ENCODE peak calls at places on chromosomes 6 and 20, in nine cellular contexts. One of them, this sample, is unnamed.
A peak's percentile ranks its signal among the peaks of the same experiment; 100 is the strongest.

GRCh38 chr6:11039040-11039439 is 5.1 kb downstream of the ELOVL2 start:
- DNase-seq in transverse colon: no peak
- DNase-seq in fibroblast of lung: no peak
- DNase-seq in chondrocyte: no peak
- DNase-seq in Calu3: no peak
- DNase-seq in CD8-positive, alpha-beta T cell: no peak
- DNase-seq in PC-9: no peak
- DNase-seq in endothelial cell: no peak
- DNase-seq in uterus: no peak
- DNase-seq in this sample: no peak

GRCh38 chr6:28393912-28394662 is 5.5 kb downstream of the ZSCAN12 start:
- DNase-seq in transverse colon: no peak
- DNase-seq in fibroblast of lung: no peak
- DNase-seq in PC-9: no peak
- DNase-seq in endothelial cell: peak; percentile 9
- DNase-seq in Calu3: no peak
- DNase-seq in CD8-positive, alpha-beta T cell: no peak
- DNase-seq in uterus: no peak
- DNase-seq in chondrocyte: no peak
- DNase-seq in this sample: no peak

GRCh38 chr20:709864-710761 is 34.5 kb upstream of the SCRT2 start:
- DNase-seq in chondrocyte: no peak
- DNase-seq in fibroblast of lung: no peak
- DNase-seq in Calu3: no peak
- DNase-seq in uterus: no peak
- DNase-seq in transverse colon: no peak
- DNase-seq in PC-9: no peak
- DNase-seq in endothelial cell: no peak
- DNase-seq in CD8-positive, alpha-beta T cell: no peak
- DNase-seq in this sample: peak; percentile 18

GRCh38 chr20:49172413-49172812 is 15.7 kb downstream of the STAU1 start:
- DNase-seq in uterus: no peak
- DNase-seq in chondrocyte: no peak
- DNase-seq in CD8-positive, alpha-beta T cell: no peak
- DNase-seq in endothelial cell: no peak
- DNase-seq in Calu3: no peak
- DNase-seq in fibroblast of lung: no peak
- DNase-seq in PC-9: no peak
- DNase-seq in transverse colon: no peak
- DNase-seq in this sample: no peak

GRCh38 chr20:992801-993535 is 9.1 kb downstream of the RSPO4 start:
- DNase-seq in Calu3: no peak
- DNase-seq in endothelial cell: no peak
- DNase-seq in uterus: no peak
- DNase-seq in fibroblast of lung: no peak
- DNase-seq in chondrocyte: peak; percentile 80
- DNase-seq in PC-9: no peak
- DNase-seq in transverse colon: no peak
- DNase-seq in CD8-positive, alpha-beta T cell: no peak
- DNase-seq in this sample: no peak

GRCh38 chr6:30682181-30683117 is 4.0 kb downstream of the PPP1R18 start:
- DNase-seq in PC-9: peak; percentile 79
- DNase-seq in fibroblast of lung: peak; percentile 86
- DNase-seq in uterus: peak; percentile 79
- DNase-seq in CD8-positive, alpha-beta T cell: peak; percentile 83
- DNase-seq in endothelial cell: peak; percentile 90
- DNase-seq in transverse colon: peak; percentile 89
- DNase-seq in chondrocyte: no peak
- DNase-seq in Calu3: peak; percentile 71
- DNase-seq in this sample: no peak

GRCh38 chr6:13733178-13733851 is 21.7 kb upstream of the RANBP9 start:
- DNase-seq in CD8-positive, alpha-beta T cell: no peak
- DNase-seq in transverse colon: peak; percentile 66
- DNase-seq in fibroblast of lung: peak; percentile 86
- DNase-seq in chondrocyte: no peak
- DNase-seq in uterus: peak; percentile 87
- DNase-seq in PC-9: no peak
- DNase-seq in endothelial cell: no peak
- DNase-seq in Calu3: peak; percentile 6
- DNase-seq in this sample: no peak

GRCh38 chr6:6407061-6407723 is 86.7 kb upstream of the F13A1 start:
- DNase-seq in Calu3: no peak
- DNase-seq in PC-9: no peak
- DNase-seq in chondrocyte: no peak
- DNase-seq in uterus: no peak
- DNase-seq in fibroblast of lung: no peak
- DNase-seq in transverse colon: no peak
- DNase-seq in endothelial cell: no peak
- DNase-seq in CD8-positive, alpha-beta T cell: no peak
- DNase-seq in this sample: no peak

GRCh38 chr6:135922746-135923145 is 71.2 kb downstream of the PDE7B start:
- DNase-seq in endothelial cell: no peak
- DNase-seq in transverse colon: no peak
- DNase-seq in PC-9: no peak
- DNase-seq in CD8-positive, alpha-beta T cell: no peak
- DNase-seq in Calu3: no peak
- DNase-seq in fibroblast of lung: peak; percentile 83
- DNase-seq in chondrocyte: no peak
- DNase-seq in uterus: peak; percentile 76
- DNase-seq in this sample: no peak

GRCh38 chr6:152428126-152428525 is 209.0 kb downstream of the SYNE1 start:
- DNase-seq in Calu3: no peak
- DNase-seq in endothelial cell: no peak
- DNase-seq in chondrocyte: no peak
- DNase-seq in fibroblast of lung: peak; percentile 54
- DNase-seq in CD8-positive, alpha-beta T cell: no peak
- DNase-seq in uterus: no peak
- DNase-seq in transverse colon: no peak
- DNase-seq in PC-9: no peak
- DNase-seq in this sample: no peak

GRCh38 chr6:150253489-150253888 is 110.6 kb downstream of the PPP1R14C start:
- DNase-seq in CD8-positive, alpha-beta T cell: no peak
- DNase-seq in endothelial cell: no peak
- DNase-seq in uterus: no peak
- DNase-seq in transverse colon: no peak
- DNase-seq in chondrocyte: no peak
- DNase-seq in fibroblast of lung: no peak
- DNase-seq in Calu3: no peak
- DNase-seq in PC-9: no peak
- DNase-seq in this sample: no peak

GRCh38 chr6:37456816-37457560 is 24.0 kb downstream of the CMTR1 start:
- DNase-seq in fibroblast of lung: peak; percentile 93
- DNase-seq in CD8-positive, alpha-beta T cell: no peak
- DNase-seq in Calu3: no peak
- DNase-seq in endothelial cell: no peak
- DNase-seq in chondrocyte: no peak
- DNase-seq in uterus: peak; percentile 38
- DNase-seq in PC-9: no peak
- DNase-seq in transverse colon: no peak
- DNase-seq in this sample: no peak

GRCh38 chr6:3356056-3356823 is 97.5 kb downstream of the PSMG4 start:
- DNase-seq in uterus: peak; percentile 72
- DNase-seq in PC-9: peak; percentile 71
- DNase-seq in Calu3: peak; percentile 16
- DNase-seq in CD8-positive, alpha-beta T cell: peak; percentile 57
- DNase-seq in endothelial cell: peak; percentile 52
- DNase-seq in fibroblast of lung: peak; percentile 66
- DNase-seq in chondrocyte: no peak
- DNase-seq in transverse colon: peak; percentile 77
- DNase-seq in this sample: peak; percentile 53

GRCh38 chr20:57680934-57681914 is 28.6 kb downstream of the PMEPA1 start:
- DNase-seq in endothelial cell: no peak
- DNase-seq in PC-9: peak; percentile 44
- DNase-seq in Calu3: no peak
- DNase-seq in transverse colon: peak; percentile 51
- DNase-seq in chondrocyte: no peak
- DNase-seq in fibroblast of lung: no peak
- DNase-seq in CD8-positive, alpha-beta T cell: peak; percentile 59
- DNase-seq in uterus: no peak
- DNase-seq in this sample: no peak

GRCh38 chr6:101396552-101397173 is 3.2 kb downstream of the GRIK2 start:
- DNase-seq in CD8-positive, alpha-beta T cell: peak; percentile 22
- DNase-seq in transverse colon: peak; percentile 60
- DNase-seq in uterus: no peak
- DNase-seq in endothelial cell: peak; percentile 78
- DNase-seq in chondrocyte: no peak
- DNase-seq in Calu3: peak; percentile 72
- DNase-seq in fibroblast of lung: peak; percentile 48
- DNase-seq in PC-9: peak; percentile 48
- DNase-seq in this sample: peak; percentile 81

GRCh38 chr6:168035661-168036616 is 38.5 kb downstream of the KIF25 start:
- DNase-seq in transverse colon: peak; percentile 61
- DNase-seq in fibroblast of lung: peak; percentile 76
- DNase-seq in endothelial cell: no peak
- DNase-seq in uterus: peak; percentile 14
- DNase-seq in PC-9: no peak
- DNase-seq in Calu3: peak; percentile 47
- DNase-seq in chondrocyte: no peak
- DNase-seq in CD8-positive, alpha-beta T cell: no peak
- DNase-seq in this sample: no peak

GRCh38 chr6:37109714-37110454 is 60.1 kb upstream of the PIM1 start:
- DNase-seq in fibroblast of lung: no peak
- DNase-seq in uterus: no peak
- DNase-seq in endothelial cell: no peak
- DNase-seq in PC-9: no peak
- DNase-seq in transverse colon: no peak
- DNase-seq in Calu3: no peak
- DNase-seq in CD8-positive, alpha-beta T cell: no peak
- DNase-seq in chondrocyte: no peak
- DNase-seq in this sample: no peak

GRCh38 chr20:19583532-19584175 is 174.4 kb upstream of the RIN2 start:
- DNase-seq in endothelial cell: peak; percentile 91
- DNase-seq in CD8-positive, alpha-beta T cell: peak; percentile 47
- DNase-seq in chondrocyte: no peak
- DNase-seq in fibroblast of lung: peak; percentile 5
- DNase-seq in Calu3: peak; percentile 9
- DNase-seq in PC-9: no peak
- DNase-seq in uterus: peak; percentile 63
- DNase-seq in transverse colon: peak; percentile 70
- DNase-seq in this sample: peak; percentile 85

GRCh38 chr6:100724222-100724621 is 156.9 kb downstream of the ASCC3 start:
- DNase-seq in transverse colon: no peak
- DNase-seq in chondrocyte: no peak
- DNase-seq in PC-9: no peak
- DNase-seq in fibroblast of lung: no peak
- DNase-seq in uterus: no peak
- DNase-seq in CD8-positive, alpha-beta T cell: no peak
- DNase-seq in endothelial cell: no peak
- DNase-seq in Calu3: no peak
- DNase-seq in this sample: no peak

GRCh38 chr6:99611148-99611547 is 4.5 kb downstream of the PRDM13 start:
- DNase-seq in fibroblast of lung: no peak
- DNase-seq in PC-9: no peak
- DNase-seq in endothelial cell: no peak
- DNase-seq in transverse colon: no peak
- DNase-seq in chondrocyte: no peak
- DNase-seq in Calu3: no peak
- DNase-seq in CD8-positive, alpha-beta T cell: no peak
- DNase-seq in uterus: no peak
- DNase-seq in this sample: no peak

GRCh38 chr6:43997342-43997677 is 129.9 kb downstream of the MRPL14 start:
- DNase-seq in endothelial cell: no peak
- DNase-seq in uterus: peak; percentile 11
- DNase-seq in CD8-positive, alpha-beta T cell: no peak
- DNase-seq in Calu3: no peak
- DNase-seq in fibroblast of lung: no peak
- DNase-seq in transverse colon: peak; percentile 57
- DNase-seq in PC-9: no peak
- DNase-seq in chondrocyte: no peak
- DNase-seq in this sample: no peak

DNA sequence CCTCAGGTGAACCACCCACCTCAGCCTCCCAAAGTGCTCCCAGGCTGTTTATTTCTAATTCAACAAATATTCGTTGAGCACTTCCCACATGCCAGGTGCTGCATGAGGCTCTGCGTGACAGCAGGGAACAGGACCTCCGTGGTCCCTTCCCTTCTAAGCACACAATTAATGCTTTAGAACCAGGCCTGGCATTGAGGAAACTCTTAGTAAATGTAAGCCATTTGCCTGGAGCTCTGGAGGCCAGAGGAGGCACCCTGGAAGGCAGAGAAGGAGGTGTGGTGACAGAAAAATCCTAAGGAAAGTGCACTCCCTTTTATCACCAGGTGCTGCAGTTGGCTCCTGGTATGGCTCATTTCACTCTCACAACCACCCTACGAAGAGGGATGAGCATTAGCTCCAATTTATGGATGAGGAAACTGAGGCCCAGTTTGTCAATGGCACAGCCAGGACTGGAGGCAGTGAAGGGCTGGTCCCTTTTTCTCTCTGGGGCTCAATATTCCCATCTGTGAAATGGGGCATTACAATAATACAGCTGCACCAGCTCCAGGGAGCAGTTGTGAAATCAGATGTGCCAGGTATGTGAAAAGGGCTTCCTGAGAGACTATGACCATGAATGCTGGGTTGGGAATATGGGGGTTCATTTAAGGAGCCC is 8.1 kb upstream of the ID1 start:
- DNase-seq in fibroblast of lung: no peak
- DNase-seq in CD8-positive, alpha-beta T cell: no peak
- DNase-seq in endothelial cell: no peak
- DNase-seq in Calu3: no peak
- DNase-seq in chondrocyte: no peak
- DNase-seq in PC-9: no peak
- DNase-seq in transverse colon: no peak
- DNase-seq in uterus: no peak
- DNase-seq in this sample: no peak
- TF ChIP-seq CTCF in fibroblast of lung: no peak
- TF ChIP-seq CTCF in CD8-positive, alpha-beta T cell: no peak
- TF ChIP-seq CTCF in endothelial cell: no peak
- TF ChIP-seq CTCF in Calu3: no peak
- TF ChIP-seq CTCF in chondrocyte: no peak
- TF ChIP-seq CTCF in PC-9: no peak
- TF ChIP-seq CTCF in transverse colon: no peak
- TF ChIP-seq CTCF in uterus: no peak
- TF ChIP-seq CTCF in this sample: peak; percentile 15

GRCh38 chr6:33414592-33415271 is 3.2 kb downstream of the CUTA start:
- DNase-seq in uterus: no peak
- DNase-seq in chondrocyte: no peak
- DNase-seq in CD8-positive, alpha-beta T cell: no peak
- DNase-seq in PC-9: no peak
- DNase-seq in Calu3: peak; percentile 41
- DNase-seq in fibroblast of lung: no peak
- DNase-seq in endothelial cell: peak; percentile 43
- DNase-seq in transverse colon: no peak
- DNase-seq in this sample: no peak
- TF ChIP-seq CTCF in uterus: no peak
- TF ChIP-seq CTCF in chondrocyte: peak; percentile 67
- TF ChIP-seq CTCF in CD8-positive, alpha-beta T cell: peak; percentile 18
- TF ChIP-seq CTCF in PC-9: no peak
- TF ChIP-seq CTCF in Calu3: no peak
- TF ChIP-seq CTCF in fibroblast of lung: peak; percentile 54
- TF ChIP-seq CTCF in endothelial cell: peak; percentile 23
- TF ChIP-seq CTCF in transverse colon: no peak
- TF ChIP-seq CTCF in this sample: peak; percentile 49

GRCh38 chr6:15811107-15811506 is 148.3 kb upstream of the DTNBP1 start:
- DNase-seq in Calu3: no peak
- DNase-seq in transverse colon: no peak
- DNase-seq in CD8-positive, alpha-beta T cell: no peak
- DNase-seq in chondrocyte: no peak
- DNase-seq in uterus: no peak
- DNase-seq in fibroblast of lung: no peak
- DNase-seq in endothelial cell: no peak
- DNase-seq in PC-9: no peak
- DNase-seq in this sample: no peak
- TF ChIP-seq CTCF in Calu3: no peak
- TF ChIP-seq CTCF in transverse colon: no peak
- TF ChIP-seq CTCF in CD8-positive, alpha-beta T cell: no peak
- TF ChIP-seq CTCF in chondrocyte: no peak
- TF ChIP-seq CTCF in uterus: no peak
- TF ChIP-seq CTCF in fibroblast of lung: no peak
- TF ChIP-seq CTCF in endothelial cell: no peak
- TF ChIP-seq CTCF in PC-9: no peak
- TF ChIP-seq CTCF in this sample: no peak

GRCh38 chr6:107354470-107354869 is 104.9 kb downstream of the PDSS2 start:
- DNase-seq in endothelial cell: no peak
- DNase-seq in chondrocyte: no peak
- DNase-seq in transverse colon: no peak
- DNase-seq in CD8-positive, alpha-beta T cell: no peak
- DNase-seq in PC-9: no peak
- DNase-seq in uterus: no peak
- DNase-seq in Calu3: no peak
- DNase-seq in fibroblast of lung: no peak
- DNase-seq in this sample: no peak
- TF ChIP-seq CTCF in endothelial cell: no peak
- TF ChIP-seq CTCF in chondrocyte: no peak
- TF ChIP-seq CTCF in transverse colon: no peak
- TF ChIP-seq CTCF in CD8-positive, alpha-beta T cell: no peak
- TF ChIP-seq CTCF in PC-9: no peak
- TF ChIP-seq CTCF in uterus: no peak
- TF ChIP-seq CTCF in Calu3: no peak
- TF ChIP-seq CTCF in fibroblast of lung: no peak
- TF ChIP-seq CTCF in this sample: no peak

This sample was measured in neural crest cell.